ENCODE peak calls at places on chromosomes 13 and 19, in nine cellular contexts. N is SK-N-SH, P is upper lobe of left lung, C is transverse colon, Z is GM23338, D is Panc1, R is GM12878, L is HepG2, K is prostate gland. W is an unnamed sample.

GRCh38 chr13:45280751-45281634 is 60.0 kb downstream of the TPT1 start:
- DNase-seq in D (peak), P (no peak), R (no peak), L (peak), N (peak), Z (peak), K (peak), C (peak), W (no peak)

GRCh38 chr13:52449323-52450011 is 967 bp downstream of the VPS36 start:
- DNase-seq in L (no peak), P (no peak), Z (no peak), K (no peak), C (no peak), R (no peak), N (no peak), D (no peak), W (no peak)

GRCh38 chr13:49586717-49587116 is 1.4 kb upstream of the RCBTB1 start:
- DNase-seq in P (no peak), Z (no peak), L (peak), R (no peak), C (no peak), N (no peak), K (no peak), D (no peak), W (no peak)

GRCh38 chr13:108920137-108920536 is 290.7 kb downstream of the MYO16 start:
- DNase-seq in N (no peak), Z (no peak), C (no peak), K (no peak), R (no peak), D (no peak), L (no peak), P (no peak), W (no peak)

GRCh38 chr13:111969551-111970135 is 97.3 kb upstream of the SOX1 start:
- DNase-seq in R (no peak), L (no peak), D (no peak), P (no peak), Z (no peak), N (no peak), K (no peak), C (no peak), W (no peak)

GRCh38 chr19:34994643-34995471 is 5.3 kb upstream of the GRAMD1A start:
- DNase-seq in D (no peak), N (no peak), L (peak), K (peak), C (peak), Z (no peak), R (no peak), P (no peak), W (no peak)

GRCh38 chr19:49776371-49776764 is 9.6 kb downstream of the AP2A1 start:
- DNase-seq in N (no peak), Z (no peak), K (no peak), D (no peak), P (no peak), L (no peak), C (no peak), R (no peak), W (no peak)

GRCh38 chr13:20901668-20902437 is 693 bp downstream of the XPO4 start:
- DNase-seq in L (peak), Z (peak), R (no peak), C (peak), P (peak), D (no peak), N (peak), K (no peak), W (no peak)

GRCh38 chr13:27463500-27463899 is 13.1 kb upstream of the MTIF3 start:
- DNase-seq in K (no peak), Z (no peak), P (no peak), N (no peak), R (no peak), L (no peak), D (no peak), C (no peak), W (no peak)

GRCh38 chr13:22926176-22927007 is 254.4 kb upstream of the SGCG start:
- DNase-seq in Z (peak), N (no peak), C (peak), L (no peak), D (no peak), R (no peak), K (peak), P (peak), W (no peak)

DNA sequence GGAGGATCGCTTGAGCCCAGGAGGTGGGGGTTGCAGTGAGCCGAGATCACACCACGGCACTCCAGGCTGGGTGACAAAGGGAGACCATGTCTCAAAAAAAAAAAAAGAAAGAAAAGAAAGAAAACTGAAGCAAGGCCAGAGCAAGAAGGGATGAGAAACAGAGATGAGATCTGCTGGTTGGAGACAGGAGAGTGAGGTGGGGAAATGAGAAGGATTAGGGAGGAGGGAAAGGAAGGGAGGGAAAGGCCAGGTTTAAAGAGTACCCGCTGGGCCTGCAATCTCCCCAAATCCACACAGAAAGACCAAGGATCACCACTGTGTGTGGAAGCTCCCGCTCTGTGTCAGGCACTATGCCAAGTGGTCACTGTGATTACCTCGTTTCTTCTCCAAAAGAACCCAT is 16.3 kb upstream of the LYPD3 start:
- DNase-seq in Z (no peak), L (no peak), R (no peak), K (no peak), P (no peak), D (no peak), N (no peak), C (no peak), W (no peak)
- H3K27ac ChIP-seq in Z (no peak), L (no peak), R (no peak), K (no peak), P (no peak), D (no peak), N (no peak), C (no peak), W (no peak)

GRCh38 chr19:1989513-1990229 is 25.8 kb downstream of the BTBD2 start:
- DNase-seq in P (peak), C (no peak), L (no peak), R (no peak), D (no peak), Z (no peak), N (no peak), K (no peak), W (no peak)

GRCh38 chr19:1991018-1991390 is 24.5 kb downstream of the BTBD2 start:
- DNase-seq in C (no peak), L (no peak), Z (no peak), N (no peak), D (no peak), P (peak), R (no peak), K (no peak), W (no peak)

GRCh38 chr19:1990230-1991017 is 25.1 kb downstream of the BTBD2 start:
- DNase-seq in D (no peak), N (no peak), K (no peak), Z (no peak), R (no peak), P (peak), L (no peak), C (no peak), W (no peak)

GRCh38 chr19:1992759-1993260 is 22.7 kb downstream of the BTBD2 start:
- DNase-seq in N (peak), C (peak), D (no peak), P (peak), K (no peak), Z (peak), R (no peak), L (no peak), W (no peak)

GRCh38 chr19:1991516-1991915 is 24.0 kb downstream of the BTBD2 start:
- DNase-seq in K (no peak), R (no peak), P (peak), N (no peak), Z (no peak), C (no peak), L (no peak), D (no peak), W (no peak)
- TF ChIP-seq POLR2AphosphoS5 in K (no peak), R (no peak), P (no peak), N (no peak), Z (no peak), C (no peak), L (no peak), D (no peak), W (no peak)

GRCh38 chr19:13526552-13526951 is 20.3 kb upstream of the CACNA1A start:
- DNase-seq in C (no peak), N (no peak), Z (peak), D (no peak), R (no peak), K (no peak), L (no peak), P (no peak), W (no peak)
- TF ChIP-seq CTCF in C (no peak), N (peak), Z (peak), D (peak), R (peak), K (no peak), L (peak), P (no peak), W (no peak)

GRCh38 chr13:99842379-99842778 is 129.2 kb downstream of the ZIC5 start:
- DNase-seq in P (no peak), K (no peak), R (no peak), L (no peak), D (no peak), C (no peak), N (no peak), Z (no peak), W (no peak)
- H3K27ac ChIP-seq in P (no peak), K (no peak), R (no peak), L (no peak), D (no peak), C (no peak), N (no peak), Z (no peak), W (no peak)

DNA sequence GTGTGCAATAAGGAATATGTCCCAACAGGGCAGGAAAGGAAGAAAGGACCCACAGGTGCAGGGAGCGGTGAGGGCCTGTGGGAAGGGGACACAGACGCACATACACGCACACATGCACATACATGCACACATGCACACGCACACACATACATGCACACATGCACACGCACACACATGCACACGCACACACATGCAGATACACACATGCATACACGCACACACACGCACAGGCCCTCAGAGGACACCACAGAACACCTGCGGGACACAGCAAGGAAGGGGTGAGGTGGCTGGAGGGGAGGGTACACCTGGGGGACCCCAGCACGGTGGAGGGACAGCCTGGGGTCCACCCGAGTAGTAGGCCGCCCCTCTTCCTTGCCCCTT is 12.9 kb downstream of the PIP5K1C start:
- DNase-seq in Z (no peak), R (no peak), N (no peak), K (no peak), C (no peak), D (no peak), P (no peak), L (no peak), W (no peak)
- TF ChIP-seq POLR2AphosphoS5 in Z (no peak), R (no peak), N (no peak), K (no peak), C (no peak), D (no peak), P (no peak), L (no peak), W (no peak)

DNA sequence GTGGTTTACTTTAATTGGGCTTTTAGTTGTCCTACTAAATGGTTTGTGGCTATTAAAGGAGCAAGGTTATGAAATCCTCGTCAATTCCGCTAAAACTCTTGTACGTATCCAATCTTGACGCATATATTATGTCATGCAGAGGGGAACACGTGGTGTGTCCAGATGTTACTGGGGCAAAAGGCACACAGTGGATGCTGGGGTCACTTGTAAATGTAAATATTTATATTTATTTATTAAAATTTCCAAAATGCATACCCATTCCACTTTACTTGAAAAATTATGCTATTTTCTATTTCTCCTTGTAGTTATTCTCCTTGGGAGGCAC is 36.7 kb upstream of the SLC46A3 start:
- DNase-seq in N (no peak), C (no peak), L (no peak), K (no peak), P (no peak), D (no peak), Z (no peak), R (no peak), W (no peak)
- TF ChIP-seq CTCF in N (no peak), C (no peak), L (no peak), K (no peak), P (no peak), D (no peak), Z (no peak), R (no peak), W (no peak)